ENCODE peak calls at places on chromosomes 12 and 14, in six cellular contexts. One of them, this sample, is unnamed. For H3K4me1, the result is how much of the 10 kb centered on the place peaks cover.

GRCh38 chr12:119014368-119014767 is 33.0 kb downstream of the SRRM4 start:
- DNase-seq in neuronal stem cell: no peak
- DNase-seq in HAP-1: no peak
- DNase-seq in CD4-positive, CD25-positive, alpha-beta regulatory T cell: no peak
- DNase-seq in CD8-positive, alpha-beta T cell: no peak
- DNase-seq in CD8-positive, alpha-beta memory T cell: no peak
- DNase-seq in this sample: no peak

GRCh38 chr14:99602788-99603415 is 1.1 kb downstream of the CCDC85C start:
- DNase-seq in CD4-positive, CD25-positive, alpha-beta regulatory T cell: no peak
- DNase-seq in HAP-1: no peak
- DNase-seq in CD8-positive, alpha-beta T cell: no peak
- DNase-seq in neuronal stem cell: no peak
- DNase-seq in CD8-positive, alpha-beta memory T cell: no peak
- DNase-seq in this sample: no peak

GRCh38 chr12:7642876-7643309 is 22.8 kb downstream of the APOBEC1 start:
- DNase-seq in CD8-positive, alpha-beta T cell: no peak
- DNase-seq in CD8-positive, alpha-beta memory T cell: no peak
- DNase-seq in neuronal stem cell: no peak
- DNase-seq in CD4-positive, CD25-positive, alpha-beta regulatory T cell: peak
- DNase-seq in HAP-1: peak
- DNase-seq in this sample: no peak

GRCh38 chr12:70831538-70831937 is 89.0 kb downstream of the PTPRR start:
- DNase-seq in CD4-positive, CD25-positive, alpha-beta regulatory T cell: no peak
- DNase-seq in neuronal stem cell: no peak
- DNase-seq in CD8-positive, alpha-beta memory T cell: no peak
- DNase-seq in CD8-positive, alpha-beta T cell: no peak
- DNase-seq in HAP-1: no peak
- DNase-seq in this sample: no peak

GRCh38 chr12:107461222-107461980 is 224.2 kb upstream of the PWP1 start:
- DNase-seq in CD8-positive, alpha-beta T cell: no peak
- DNase-seq in HAP-1: no peak
- DNase-seq in CD4-positive, CD25-positive, alpha-beta regulatory T cell: no peak
- DNase-seq in CD8-positive, alpha-beta memory T cell: no peak
- DNase-seq in neuronal stem cell: no peak
- DNase-seq in this sample: no peak

GRCh38 chr14:39897657-39898056 is 465.4 kb upstream of the FBXO33 start:
- DNase-seq in CD8-positive, alpha-beta T cell: no peak
- DNase-seq in CD8-positive, alpha-beta memory T cell: no peak
- DNase-seq in HAP-1: no peak
- DNase-seq in neuronal stem cell: no peak
- DNase-seq in CD4-positive, CD25-positive, alpha-beta regulatory T cell: no peak
- DNase-seq in this sample: no peak

GRCh38 chr12:98343002-98343567 is 172.3 kb upstream of the TMPO start:
- DNase-seq in neuronal stem cell: no peak
- DNase-seq in CD8-positive, alpha-beta memory T cell: no peak
- DNase-seq in CD8-positive, alpha-beta T cell: no peak
- DNase-seq in CD4-positive, CD25-positive, alpha-beta regulatory T cell: no peak
- DNase-seq in HAP-1: no peak
- DNase-seq in this sample: no peak

GRCh38 chr14:100193417-100194357 is 34.2 kb upstream of the DEGS2 start:
- DNase-seq in CD4-positive, CD25-positive, alpha-beta regulatory T cell: no peak
- DNase-seq in HAP-1: no peak
- DNase-seq in CD8-positive, alpha-beta T cell: no peak
- DNase-seq in neuronal stem cell: peak
- DNase-seq in CD8-positive, alpha-beta memory T cell: no peak
- DNase-seq in this sample: no peak

GRCh38 chr12:3751151-3752095 is 1.5 kb downstream of the CRACR2A start:
- DNase-seq in CD8-positive, alpha-beta memory T cell: no peak
- DNase-seq in CD8-positive, alpha-beta T cell: no peak
- DNase-seq in CD4-positive, CD25-positive, alpha-beta regulatory T cell: no peak
- DNase-seq in HAP-1: no peak
- DNase-seq in neuronal stem cell: no peak
- DNase-seq in this sample: no peak

GRCh38 chr12:127926004-127926403 is 341.0 kb upstream of the TMEM132C start:
- DNase-seq in CD8-positive, alpha-beta memory T cell: no peak
- DNase-seq in neuronal stem cell: peak
- DNase-seq in CD8-positive, alpha-beta T cell: no peak
- DNase-seq in HAP-1: no peak
- DNase-seq in CD4-positive, CD25-positive, alpha-beta regulatory T cell: no peak
- DNase-seq in this sample: no peak

GRCh38 chr12:131827961-131828534 is at the start of gene MMP17:
- DNase-seq in neuronal stem cell: peak
- DNase-seq in CD4-positive, CD25-positive, alpha-beta regulatory T cell: no peak
- DNase-seq in CD8-positive, alpha-beta T cell: no peak
- DNase-seq in CD8-positive, alpha-beta memory T cell: no peak
- DNase-seq in HAP-1: peak
- DNase-seq in this sample: no peak

GRCh38 chr14:88551094-88551870 is 3.5 kb downstream of the PTPN21 start:
- DNase-seq in neuronal stem cell: peak
- DNase-seq in CD8-positive, alpha-beta T cell: no peak
- DNase-seq in CD4-positive, CD25-positive, alpha-beta regulatory T cell: no peak
- DNase-seq in HAP-1: no peak
- DNase-seq in CD8-positive, alpha-beta memory T cell: no peak
- DNase-seq in this sample: peak

GRCh38 chr14:104140213-104140462 is 1.8 kb downstream of the KIF26A start:
- DNase-seq in CD8-positive, alpha-beta T cell: no peak
- DNase-seq in HAP-1: no peak
- DNase-seq in neuronal stem cell: no peak
- DNase-seq in CD4-positive, CD25-positive, alpha-beta regulatory T cell: no peak
- DNase-seq in CD8-positive, alpha-beta memory T cell: peak
- DNase-seq in this sample: no peak

GRCh38 chr14:98634043-98634820 is 637.8 kb downstream of the BCL11B start:
- DNase-seq in HAP-1: no peak
- DNase-seq in CD4-positive, CD25-positive, alpha-beta regulatory T cell: no peak
- DNase-seq in neuronal stem cell: no peak
- DNase-seq in CD8-positive, alpha-beta memory T cell: no peak
- DNase-seq in CD8-positive, alpha-beta T cell: no peak
- DNase-seq in this sample: no peak

GRCh38 chr12:122722347-122722746 is 5.7 kb upstream of the HCAR3 start:
- DNase-seq in CD8-positive, alpha-beta T cell: no peak
- DNase-seq in neuronal stem cell: no peak
- DNase-seq in CD4-positive, CD25-positive, alpha-beta regulatory T cell: no peak
- DNase-seq in HAP-1: no peak
- DNase-seq in CD8-positive, alpha-beta memory T cell: no peak
- DNase-seq in this sample: no peak

DNA sequence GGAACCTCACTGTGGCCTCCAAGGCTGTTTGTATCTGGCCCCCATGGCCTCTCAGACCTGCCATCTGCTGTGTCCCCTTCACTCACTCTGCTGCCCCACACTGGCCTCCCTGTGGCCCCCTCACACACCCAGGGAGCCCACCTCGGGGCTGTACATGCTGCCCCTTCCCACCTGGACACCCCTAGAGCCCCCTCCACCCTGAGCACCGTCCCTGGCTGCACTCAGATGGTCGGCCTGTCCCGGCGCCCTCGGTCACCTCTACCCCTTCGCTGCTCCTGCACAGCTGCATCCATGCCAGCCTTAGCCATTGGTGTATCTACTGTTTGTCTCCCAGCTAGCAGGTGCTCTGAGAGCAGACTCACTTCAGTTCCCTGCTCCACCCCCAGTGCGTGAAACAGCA is 144.4 kb downstream of the RIMBP2 start:
- DNase-seq in neuronal stem cell: no peak
- DNase-seq in HAP-1: no peak
- DNase-seq in CD8-positive, alpha-beta memory T cell: no peak
- DNase-seq in CD8-positive, alpha-beta T cell: no peak
- DNase-seq in CD4-positive, CD25-positive, alpha-beta regulatory T cell: no peak
- DNase-seq in this sample: no peak
- H3K4me1 ChIP-seq in neuronal stem cell: under half
- H3K4me1 ChIP-seq in HAP-1: under half
- H3K4me1 ChIP-seq in CD8-positive, alpha-beta memory T cell: under half
- H3K4me1 ChIP-seq in CD8-positive, alpha-beta T cell: under half
- H3K4me1 ChIP-seq in CD4-positive, CD25-positive, alpha-beta regulatory T cell: under half
- H3K4me1 ChIP-seq in this sample: under half

DNA sequence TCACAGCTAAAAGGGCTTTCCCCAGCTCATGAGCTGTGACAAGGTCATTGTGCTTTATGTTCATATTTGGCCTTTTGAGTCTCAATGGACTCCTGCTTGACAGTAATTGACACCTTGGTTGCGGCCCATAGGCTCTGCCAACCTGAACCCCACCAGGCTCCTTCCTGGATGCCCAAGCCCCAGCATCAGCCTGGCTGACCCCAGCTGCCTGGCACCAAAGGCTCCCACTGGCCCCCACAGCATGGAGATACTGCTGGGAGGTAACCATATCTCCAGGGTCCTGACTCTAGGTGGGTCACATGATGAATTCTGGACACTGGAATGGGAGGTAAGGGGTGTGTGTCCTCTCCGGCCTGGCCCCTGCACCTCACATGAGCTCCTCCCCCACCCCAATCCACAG is 50.2 kb downstream of the CLMN start:
- DNase-seq in CD8-positive, alpha-beta memory T cell: no peak
- DNase-seq in neuronal stem cell: no peak
- DNase-seq in CD8-positive, alpha-beta T cell: no peak
- DNase-seq in CD4-positive, CD25-positive, alpha-beta regulatory T cell: no peak
- DNase-seq in HAP-1: no peak
- DNase-seq in this sample: no peak
- H3K4me3 ChIP-seq in CD8-positive, alpha-beta memory T cell: no peak
- H3K4me3 ChIP-seq in neuronal stem cell: no peak
- H3K4me3 ChIP-seq in CD8-positive, alpha-beta T cell: no peak
- H3K4me3 ChIP-seq in CD4-positive, CD25-positive, alpha-beta regulatory T cell: no peak
- H3K4me3 ChIP-seq in HAP-1: no peak
- H3K4me3 ChIP-seq in this sample: no peak

GRCh38 chr14:102805454-102805891 is 28.2 kb downstream of the TRAF3 start:
- DNase-seq in neuronal stem cell: no peak
- DNase-seq in CD8-positive, alpha-beta T cell: no peak
- DNase-seq in CD4-positive, CD25-positive, alpha-beta regulatory T cell: peak
- DNase-seq in CD8-positive, alpha-beta memory T cell: peak
- DNase-seq in HAP-1: no peak
- DNase-seq in this sample: no peak
- H3K4me1 ChIP-seq in neuronal stem cell: under half
- H3K4me1 ChIP-seq in CD8-positive, alpha-beta T cell: under half
- H3K4me1 ChIP-seq in CD4-positive, CD25-positive, alpha-beta regulatory T cell: half or more
- H3K4me1 ChIP-seq in CD8-positive, alpha-beta memory T cell: under half
- H3K4me1 ChIP-seq in HAP-1: under half
- H3K4me1 ChIP-seq in this sample: under half

GRCh38 chr14:102239231-102239630 is 65.7 kb downstream of the MOK start:
- DNase-seq in HAP-1: no peak
- DNase-seq in neuronal stem cell: no peak
- DNase-seq in CD8-positive, alpha-beta memory T cell: no peak
- DNase-seq in CD4-positive, CD25-positive, alpha-beta regulatory T cell: no peak
- DNase-seq in CD8-positive, alpha-beta T cell: no peak
- DNase-seq in this sample: no peak
- H3K4me3 ChIP-seq in HAP-1: no peak
- H3K4me3 ChIP-seq in neuronal stem cell: no peak
- H3K4me3 ChIP-seq in CD8-positive, alpha-beta memory T cell: no peak
- H3K4me3 ChIP-seq in CD4-positive, CD25-positive, alpha-beta regulatory T cell: no peak
- H3K4me3 ChIP-seq in CD8-positive, alpha-beta T cell: no peak
- H3K4me3 ChIP-seq in this sample: no peak

DNA sequence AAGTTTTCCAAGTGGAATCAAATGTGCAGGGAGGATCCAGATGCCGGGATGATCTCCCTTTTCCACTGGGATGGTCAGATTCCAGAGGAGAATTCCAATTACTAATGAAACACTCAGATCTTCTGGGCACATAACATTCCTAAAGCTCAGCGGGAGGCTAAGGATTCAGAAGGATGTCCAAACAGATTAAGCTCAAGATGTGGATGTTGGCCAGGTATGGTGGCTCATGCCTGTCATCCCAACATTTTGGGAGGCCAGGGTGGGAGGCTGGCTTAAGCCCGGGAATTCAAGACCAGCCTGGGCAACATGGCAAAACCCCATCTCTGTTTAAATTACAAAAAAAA is 62.0 kb upstream of the PNMA1 start:
- DNase-seq in neuronal stem cell: no peak
- DNase-seq in CD8-positive, alpha-beta T cell: no peak
- DNase-seq in CD8-positive, alpha-beta memory T cell: no peak
- DNase-seq in CD4-positive, CD25-positive, alpha-beta regulatory T cell: no peak
- DNase-seq in HAP-1: no peak
- DNase-seq in this sample: no peak
- H3K4me1 ChIP-seq in neuronal stem cell: under half
- H3K4me1 ChIP-seq in CD8-positive, alpha-beta T cell: half or more
- H3K4me1 ChIP-seq in CD8-positive, alpha-beta memory T cell: half or more
- H3K4me1 ChIP-seq in CD4-positive, CD25-positive, alpha-beta regulatory T cell: half or more
- H3K4me1 ChIP-seq in HAP-1: under half
- H3K4me1 ChIP-seq in this sample: under half

GRCh38 chr12:67692135-67692534 is 43.6 kb downstream of the DYRK2 start:
- DNase-seq in CD8-positive, alpha-beta memory T cell: no peak
- DNase-seq in CD4-positive, CD25-positive, alpha-beta regulatory T cell: no peak
- DNase-seq in HAP-1: no peak
- DNase-seq in neuronal stem cell: no peak
- DNase-seq in CD8-positive, alpha-beta T cell: no peak
- DNase-seq in this sample: no peak

GRCh38 chr12:67690656-67691055 is 42.1 kb downstream of the DYRK2 start:
- DNase-seq in neuronal stem cell: no peak
- DNase-seq in CD8-positive, alpha-beta memory T cell: no peak
- DNase-seq in CD8-positive, alpha-beta T cell: no peak
- DNase-seq in HAP-1: no peak
- DNase-seq in CD4-positive, CD25-positive, alpha-beta regulatory T cell: no peak
- DNase-seq in this sample: no peak

GRCh38 chr12:67691220-67691619 is 42.7 kb downstream of the DYRK2 start:
- DNase-seq in CD4-positive, CD25-positive, alpha-beta regulatory T cell: no peak
- DNase-seq in CD8-positive, alpha-beta T cell: no peak
- DNase-seq in HAP-1: no peak
- DNase-seq in neuronal stem cell: no peak
- DNase-seq in CD8-positive, alpha-beta memory T cell: no peak
- DNase-seq in this sample: no peak

GRCh38 chr12:67693895-67694294 is 45.4 kb downstream of the DYRK2 start:
- DNase-seq in HAP-1: no peak
- DNase-seq in CD4-positive, CD25-positive, alpha-beta regulatory T cell: no peak
- DNase-seq in CD8-positive, alpha-beta T cell: no peak
- DNase-seq in CD8-positive, alpha-beta memory T cell: no peak
- DNase-seq in neuronal stem cell: no peak
- DNase-seq in this sample: no peak

GRCh38 chr12:67692966-67693365 is 44.4 kb downstream of the DYRK2 start:
- DNase-seq in CD8-positive, alpha-beta T cell: no peak
- DNase-seq in HAP-1: no peak
- DNase-seq in neuronal stem cell: no peak
- DNase-seq in CD8-positive, alpha-beta memory T cell: no peak
- DNase-seq in CD4-positive, CD25-positive, alpha-beta regulatory T cell: no peak
- DNase-seq in this sample: no peak
- H3K4me3 ChIP-seq in CD8-positive, alpha-beta T cell: no peak
- H3K4me3 ChIP-seq in HAP-1: no peak
- H3K4me3 ChIP-seq in neuronal stem cell: no peak
- H3K4me3 ChIP-seq in CD8-positive, alpha-beta memory T cell: no peak
- H3K4me3 ChIP-seq in CD4-positive, CD25-positive, alpha-beta regulatory T cell: no peak
- H3K4me3 ChIP-seq in this sample: no peak

DNA sequence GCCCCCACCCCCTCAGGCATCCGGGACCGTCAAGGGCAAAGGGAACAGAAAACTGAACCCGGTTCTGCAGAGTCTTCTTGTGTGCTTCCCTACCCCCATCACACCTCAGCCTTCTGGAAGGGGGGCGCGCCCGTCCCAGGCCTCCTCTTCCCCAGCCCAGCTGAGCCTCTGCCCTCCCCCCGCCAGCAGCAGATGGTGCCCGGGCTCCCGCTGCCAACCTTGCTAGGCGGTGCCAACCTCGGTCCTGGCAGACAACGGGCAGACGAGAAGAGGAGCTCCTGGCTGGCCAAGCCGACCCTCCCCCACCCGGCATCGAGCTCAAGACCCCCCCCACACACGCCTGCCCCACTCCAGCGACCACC is 8.7 kb downstream of the STAC3 start:
- DNase-seq in CD8-positive, alpha-beta T cell: no peak
- DNase-seq in CD4-positive, CD25-positive, alpha-beta regulatory T cell: no peak
- DNase-seq in neuronal stem cell: no peak
- DNase-seq in CD8-positive, alpha-beta memory T cell: no peak
- DNase-seq in HAP-1: no peak
- DNase-seq in this sample: no peak
- H3K4me1 ChIP-seq in CD8-positive, alpha-beta T cell: half or more
- H3K4me1 ChIP-seq in CD4-positive, CD25-positive, alpha-beta regulatory T cell: half or more
- H3K4me1 ChIP-seq in neuronal stem cell: under half
- H3K4me1 ChIP-seq in CD8-positive, alpha-beta memory T cell: half or more
- H3K4me1 ChIP-seq in HAP-1: under half
- H3K4me1 ChIP-seq in this sample: under half